ENCODE peak calls at places on chromosomes 1 and 21, in five cellular contexts. C is heart left ventricle, Z is C1 segment of cervical spinal cord, K is GDM1, I is substantia nigra. D is an unnamed sample.

GRCh38 chr1:22798083-22798482 is 87.4 kb downstream of the EPHB2 start:
- DNase-seq in C (no peak), Z (no peak), K (no peak), I (no peak), D (no peak)

GRCh38 chr1:235503333-235504121 is 725 bp downstream of the B3GALNT2 start:
- DNase-seq in C (peak), Z (peak), K (peak), I (peak), D (peak)

GRCh38 chr1:231284441-231284840 is 43.4 kb downstream of the GNPAT start:
- DNase-seq in C (no peak), Z (no peak), K (no peak), I (no peak), D (no peak)

GRCh38 chr1:43137445-43138052 is 34.5 kb downstream of the EBNA1BP2 start:
- DNase-seq in C (no peak), Z (no peak), K (no peak), I (peak), D (no peak)

GRCh38 chr1:58837886-58838285 is 54.0 kb upstream of the JUN start:
- DNase-seq in C (no peak), Z (peak), K (no peak), I (no peak), D (no peak)

GRCh38 chr1:242225770-242226573 is 227.1 kb upstream of the MAP1LC3C start:
- DNase-seq in C (no peak), Z (no peak), K (no peak), I (no peak), D (no peak)

GRCh38 chr1:70090146-70090545 is 115.2 kb downstream of the LRRC40 start:
- DNase-seq in C (no peak), Z (no peak), K (no peak), I (no peak), D (no peak)

GRCh38 chr21:44419679-44420078 is 35.6 kb upstream of the LRRC3 start:
- DNase-seq in C (no peak), Z (no peak), K (no peak), I (no peak), D (no peak)

GRCh38 chr1:118627435-118627834 is 360.7 kb downstream of the TBX15 start:
- DNase-seq in C (no peak), Z (no peak), K (no peak), I (no peak), D (no peak)

GRCh38 chr1:119790481-119791198 is 20.6 kb downstream of the REG4 start:
- DNase-seq in C (no peak), Z (no peak), K (no peak), I (no peak), D (no peak)

GRCh38 chr1:103788377-103788776 is 38.7 kb downstream of the AMY1C start:
- DNase-seq in C (no peak), Z (no peak), K (no peak), I (no peak), D (no peak)

GRCh38 chr1:11569551-11569950 is 84.7 kb downstream of the FBXO2 start:
- DNase-seq in C (no peak), Z (no peak), K (no peak), I (no peak), D (no peak)

GRCh38 chr1:118788372-118788955 is 199.7 kb downstream of the TBX15 start:
- DNase-seq in C (peak), Z (no peak), K (no peak), I (no peak), D (no peak)

GRCh38 chr1:5001466-5001865 is 347.1 kb downstream of the AJAP1 start:
- DNase-seq in C (no peak), Z (no peak), K (no peak), I (no peak), D (peak)

GRCh38 chr1:24996983-24997893 is 67.2 kb upstream of the RUNX3 start:
- DNase-seq in C (no peak), Z (no peak), K (peak), I (no peak), D (no peak)

GRCh38 chr1:214078950-214079349 is 91.2 kb downstream of the PROX1 start:
- DNase-seq in C (no peak), Z (no peak), K (no peak), I (no peak), D (no peak)

GRCh38 chr1:30713211-30713770 is 10.1 kb downstream of the MATN1 start:
- DNase-seq in C (no peak), Z (no peak), K (no peak), I (no peak), D (no peak)

GRCh38 chr1:155816351-155816750 is 40.7 kb downstream of the GON4L start:
- DNase-seq in C (no peak), Z (no peak), K (no peak), I (no peak), D (no peak)

GRCh38 chr1:165634154-165634921 is 3.3 kb downstream of the MGST3 start:
- DNase-seq in C (no peak), Z (no peak), K (no peak), I (peak), D (no peak)

GRCh38 chr1:20729990-20730689 is 2.4 kb downstream of the SH2D5 start:
- DNase-seq in C (no peak), Z (no peak), K (no peak), I (no peak), D (no peak)

GRCh38 chr1:156627313-156627880 is 8.2 kb downstream of the HAPLN2 start:
- DNase-seq in C (no peak), Z (peak), K (no peak), I (peak), D (peak)

GRCh38 chr1:183901748-183902341 is 96.9 kb downstream of the RGL1 start:
- DNase-seq in C (no peak), Z (no peak), K (peak), I (no peak), D (no peak)